ENCODE peak calls at places on chromosomes 6 and 20, in eight cellular contexts. S is endothelial cell of umbilical vein, Y is GM06990, J is choroid plexus epithelial cell, E is A549, W is fibroblast of lung, B is progenitor cell of endocrine pancreas, X is mammary epithelial cell. K is an unnamed sample.

GRCh38 chr6:159077123-159077522 is 32.3 kb upstream of the TAGAP start:
- DNase-seq in S (no peak), Y (peak), J (peak), E (no peak), W (peak), B (no peak), X (no peak), K (no peak)

GRCh38 chr6:114342826-114343781 is at the start of gene HS3ST5:
- DNase-seq in S (no peak), Y (peak), J (no peak), E (peak), W (peak), B (peak), X (peak), K (peak)

GRCh38 chr20:17843246-17844132 is 125.1 kb downstream of the SNX5 start:
- DNase-seq in S (peak), Y (no peak), J (peak), E (no peak), W (peak), B (no peak), X (peak), K (no peak)

GRCh38 chr6:41939848-41940758 is 1.5 kb downstream of the CCND3 start:
- DNase-seq in S (no peak), Y (no peak), J (peak), E (no peak), W (peak), B (peak), X (peak), K (no peak)

GRCh38 chr6:157037165-157037564 is 260.0 kb downstream of the ARID1B start:
- DNase-seq in S (no peak), Y (no peak), J (no peak), E (no peak), W (no peak), B (no peak), X (peak), K (no peak)

GRCh38 chr20:42852691-42853090 is 337.0 kb downstream of the PTPRT start:
- DNase-seq in S (no peak), Y (no peak), J (no peak), E (no peak), W (no peak), B (no peak), X (no peak), K (no peak)

GRCh38 chr6:89566930-89567634 is 71.5 kb downstream of the LYRM2 start:
- DNase-seq in S (no peak), Y (no peak), J (no peak), E (no peak), W (peak), B (no peak), X (no peak), K (no peak)

GRCh38 chr6:148980234-148980633 is 233.4 kb downstream of the UST start:
- DNase-seq in S (no peak), Y (no peak), J (peak), E (no peak), W (peak), B (no peak), X (no peak), K (no peak)

GRCh38 chr6:88358846-88359245 is 192.7 kb upstream of the CNR1 start:
- DNase-seq in S (no peak), Y (no peak), J (peak), E (no peak), W (peak), B (no peak), X (peak), K (no peak)

GRCh38 chr20:44747166-44748004 is 1.7 kb downstream of the KCNK15 start:
- DNase-seq in S (peak), Y (no peak), J (peak), E (peak), W (peak), B (peak), X (peak), K (peak)

GRCh38 chr6:133863228-133863627 is 25.7 kb upstream of the TCF21 start:
- DNase-seq in S (no peak), Y (no peak), J (no peak), E (no peak), W (no peak), B (no peak), X (no peak), K (no peak)

GRCh38 chr6:46175446-46175845 is 4.7 kb upstream of the ENPP5 start:
- DNase-seq in S (no peak), Y (peak), J (no peak), E (no peak), W (no peak), B (no peak), X (no peak), K (peak)

GRCh38 chr20:61526907-61527306 is 274.8 kb downstream of the CDH4 start:
- DNase-seq in S (no peak), Y (no peak), J (no peak), E (no peak), W (no peak), B (no peak), X (no peak), K (no peak)

GRCh38 chr6:133132583-133132982 is 108.6 kb upstream of the EYA4 start:
- DNase-seq in S (no peak), Y (no peak), J (no peak), E (no peak), W (no peak), B (no peak), X (no peak), K (no peak)

GRCh38 chr6:7938562-7939185 is 28.1 kb upstream of the TXNDC5 start:
- DNase-seq in S (peak), Y (no peak), J (no peak), E (no peak), W (no peak), B (no peak), X (no peak), K (no peak)

GRCh38 chr6:16676978-16677377 is 84.3 kb downstream of the ATXN1 start:
- DNase-seq in S (no peak), Y (no peak), J (peak), E (peak), W (peak), B (no peak), X (no peak), K (no peak)

GRCh38 chr6:155832596-155832995 is 377.0 kb upstream of the NOX3 start:
- DNase-seq in S (peak), Y (no peak), J (peak), E (no peak), W (peak), B (no peak), X (peak), K (no peak)
- TF ChIP-seq CTCF in S (peak), Y (no peak), J (peak), E (no peak), W (peak), B (no peak), X (no peak), K (no peak)

DNA sequence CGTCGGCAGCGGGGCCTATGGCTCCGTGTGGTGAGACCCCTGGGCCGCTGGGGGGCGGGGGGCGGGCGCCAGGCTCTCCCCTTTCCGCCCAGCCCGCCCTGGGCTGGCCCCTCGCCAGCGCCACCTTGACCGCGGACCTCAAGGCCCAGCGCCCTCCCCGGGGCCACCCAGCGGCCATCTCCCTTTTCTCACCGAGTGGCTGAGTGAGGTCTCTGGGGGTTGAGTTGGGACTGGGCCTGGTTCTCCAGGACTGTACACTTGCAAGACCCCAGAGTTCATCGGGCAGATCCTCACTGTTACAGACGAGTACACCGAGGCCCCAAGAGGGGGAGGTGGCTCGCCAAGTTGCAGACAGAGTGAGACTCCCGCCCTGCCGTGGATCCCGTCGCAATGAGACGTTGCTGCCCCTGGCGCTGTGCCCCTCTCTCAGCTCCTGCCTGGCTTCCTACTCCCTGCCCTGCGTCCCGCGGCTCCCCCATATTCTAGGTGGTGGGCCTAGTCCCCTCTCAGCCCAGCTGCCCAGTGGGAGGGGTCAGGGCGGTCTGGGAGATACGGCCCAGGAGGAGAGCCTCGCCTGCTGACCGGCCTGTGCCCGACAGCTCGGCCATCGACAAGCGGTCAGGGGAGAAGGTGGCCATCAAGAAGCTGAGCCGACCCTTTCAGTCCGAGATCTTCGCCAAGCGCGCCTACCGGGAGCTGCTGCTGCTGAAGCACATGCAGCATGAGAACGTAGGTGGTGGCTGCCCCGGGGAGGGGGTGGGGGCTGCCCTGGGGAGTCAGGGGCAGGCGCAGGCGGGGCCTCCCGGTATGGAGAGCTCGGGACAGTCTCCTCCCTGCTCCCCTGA is 581 bp downstream of the MAPK13 start:
- DNase-seq in S (no peak), Y (peak), J (peak), E (no peak), W (no peak), B (peak), X (no peak), K (peak)
- TF ChIP-seq CTCF in S (no peak), Y (no peak), J (no peak), E (no peak), W (no peak), B (peak), X (no peak), K (peak)

GRCh38 chr6:27500177-27500576 is 27.3 kb upstream of the ZNF184 start:
- DNase-seq in S (no peak), Y (no peak), J (no peak), E (no peak), W (no peak), B (no peak), X (no peak), K (no peak)

GRCh38 chr6:27492776-27493175 is 19.9 kb upstream of the ZNF184 start:
- DNase-seq in S (no peak), Y (no peak), J (no peak), E (no peak), W (no peak), B (no peak), X (no peak), K (no peak)

GRCh38 chr6:27494987-27495385 is 22.1 kb upstream of the ZNF184 start:
- DNase-seq in S (no peak), Y (no peak), J (peak), E (no peak), W (no peak), B (no peak), X (no peak), K (no peak)

GRCh38 chr6:27494103-27494502 is 21.2 kb upstream of the ZNF184 start:
- DNase-seq in S (no peak), Y (no peak), J (no peak), E (no peak), W (no peak), B (no peak), X (no peak), K (no peak)

GRCh38 chr6:27495386-27496135 is 22.7 kb upstream of the ZNF184 start:
- DNase-seq in S (peak), Y (peak), J (peak), E (peak), W (peak), B (no peak), X (peak), K (peak)
- TF ChIP-seq CTCF in S (no peak), Y (no peak), J (peak), E (peak), W (no peak), B (no peak), X (no peak), K (no peak)

GRCh38 chr6:108531332-108531731 is 29.4 kb upstream of the FOXO3 start:
- DNase-seq in S (no peak), Y (no peak), J (no peak), E (no peak), W (no peak), B (no peak), X (no peak), K (no peak)
- TF ChIP-seq CTCF in S (no peak), Y (no peak), J (no peak), E (no peak), W (no peak), B (peak), X (no peak), K (no peak)

GRCh38 chr20:34528921-34529297 is 12.7 kb downstream of the DYNLRB1 start:
- DNase-seq in S (peak), Y (no peak), J (peak), E (no peak), W (no peak), B (no peak), X (no peak), K (no peak)
- TF ChIP-seq CTCF in S (no peak), Y (no peak), J (no peak), E (no peak), W (no peak), B (no peak), X (no peak), K (no peak)

K was measured in GM10248.